ENCODE peak calls at places on chromosomes 1 and 21, in nine cellular contexts. One of them, this sample, is unnamed.

GRCh38 chr1:235468009-235468408 is 36.2 kb downstream of the B3GALNT2 start:
- DNase-seq in SK-N-DZ: no peak
- DNase-seq in HFFc6: no peak
- DNase-seq in astrocyte of the spinal cord: peak
- DNase-seq in HTR-8/SVneo: no peak
- DNase-seq in EL: no peak
- DNase-seq in T-helper 9 cell: no peak
- DNase-seq in activated T-helper 1 cell treated with anti-CD3 and anti-CD28 coated beads, Interleukin-12 subunit alpha, Interleukin-12 subunit beta, Interleukin-2, Interleukin-4 antibody, amounts not matched to agents 30 ng/mL and 10 ng/mL and 1 ng/mL, durations not matched to agents 14 hours and 24 hours and 36 hours: no peak
- DNase-seq in GM23338: no peak
- DNase-seq in this sample: peak

GRCh38 chr1:84505167-84506001 is 802 bp upstream of the SPATA1 start:
- DNase-seq in T-helper 9 cell: no peak
- DNase-seq in astrocyte of the spinal cord: peak
- DNase-seq in HTR-8/SVneo: peak
- DNase-seq in GM23338: peak
- DNase-seq in activated T-helper 1 cell treated with anti-CD3 and anti-CD28 coated beads, Interleukin-12 subunit alpha, Interleukin-12 subunit beta, Interleukin-2, Interleukin-4 antibody, amounts not matched to agents 30 ng/mL and 10 ng/mL and 1 ng/mL, durations not matched to agents 14 hours and 24 hours and 36 hours: no peak
- DNase-seq in SK-N-DZ: peak
- DNase-seq in EL: no peak
- DNase-seq in HFFc6: peak
- DNase-seq in this sample: peak

GRCh38 chr21:39397651-39398385 is 47.8 kb downstream of the LCA5L start:
- DNase-seq in activated T-helper 1 cell treated with anti-CD3 and anti-CD28 coated beads, Interleukin-12 subunit alpha, Interleukin-12 subunit beta, Interleukin-2, Interleukin-4 antibody, amounts not matched to agents 30 ng/mL and 10 ng/mL and 1 ng/mL, durations not matched to agents 14 hours and 24 hours and 36 hours: no peak
- DNase-seq in HFFc6: no peak
- DNase-seq in HTR-8/SVneo: no peak
- DNase-seq in GM23338: no peak
- DNase-seq in SK-N-DZ: no peak
- DNase-seq in EL: peak
- DNase-seq in astrocyte of the spinal cord: no peak
- DNase-seq in T-helper 9 cell: no peak
- DNase-seq in this sample: peak

GRCh38 chr1:19582318-19582717 is 61.8 kb upstream of the NBL1 start:
- DNase-seq in activated T-helper 1 cell treated with anti-CD3 and anti-CD28 coated beads, Interleukin-12 subunit alpha, Interleukin-12 subunit beta, Interleukin-2, Interleukin-4 antibody, amounts not matched to agents 30 ng/mL and 10 ng/mL and 1 ng/mL, durations not matched to agents 14 hours and 24 hours and 36 hours: peak
- DNase-seq in T-helper 9 cell: peak
- DNase-seq in HTR-8/SVneo: peak
- DNase-seq in GM23338: peak
- DNase-seq in EL: peak
- DNase-seq in SK-N-DZ: peak
- DNase-seq in HFFc6: no peak
- DNase-seq in astrocyte of the spinal cord: no peak
- DNase-seq in this sample: no peak

GRCh38 chr1:41639332-41639936 is 155.0 kb upstream of the EDN2 start:
- DNase-seq in astrocyte of the spinal cord: peak
- DNase-seq in HFFc6: peak
- DNase-seq in GM23338: no peak
- DNase-seq in EL: peak
- DNase-seq in T-helper 9 cell: no peak
- DNase-seq in activated T-helper 1 cell treated with anti-CD3 and anti-CD28 coated beads, Interleukin-12 subunit alpha, Interleukin-12 subunit beta, Interleukin-2, Interleukin-4 antibody, amounts not matched to agents 30 ng/mL and 10 ng/mL and 1 ng/mL, durations not matched to agents 14 hours and 24 hours and 36 hours: no peak
- DNase-seq in SK-N-DZ: no peak
- DNase-seq in HTR-8/SVneo: no peak
- DNase-seq in this sample: peak

GRCh38 chr1:147580200-147580557 is 38.9 kb downstream of the BCL9 start:
- DNase-seq in astrocyte of the spinal cord: peak
- DNase-seq in SK-N-DZ: no peak
- DNase-seq in activated T-helper 1 cell treated with anti-CD3 and anti-CD28 coated beads, Interleukin-12 subunit alpha, Interleukin-12 subunit beta, Interleukin-2, Interleukin-4 antibody, amounts not matched to agents 30 ng/mL and 10 ng/mL and 1 ng/mL, durations not matched to agents 14 hours and 24 hours and 36 hours: no peak
- DNase-seq in HTR-8/SVneo: peak
- DNase-seq in EL: peak
- DNase-seq in T-helper 9 cell: no peak
- DNase-seq in HFFc6: no peak
- DNase-seq in GM23338: no peak
- DNase-seq in this sample: peak

GRCh38 chr1:82185084-82185483 is 384.4 kb downstream of the ADGRL2 start:
- DNase-seq in HTR-8/SVneo: no peak
- DNase-seq in HFFc6: no peak
- DNase-seq in T-helper 9 cell: no peak
- DNase-seq in SK-N-DZ: no peak
- DNase-seq in astrocyte of the spinal cord: no peak
- DNase-seq in EL: no peak
- DNase-seq in activated T-helper 1 cell treated with anti-CD3 and anti-CD28 coated beads, Interleukin-12 subunit alpha, Interleukin-12 subunit beta, Interleukin-2, Interleukin-4 antibody, amounts not matched to agents 30 ng/mL and 10 ng/mL and 1 ng/mL, durations not matched to agents 14 hours and 24 hours and 36 hours: no peak
- DNase-seq in GM23338: no peak
- DNase-seq in this sample: no peak

GRCh38 chr1:26730695-26731094 is 34.9 kb downstream of the ARID1A start:
- DNase-seq in HFFc6: peak
- DNase-seq in HTR-8/SVneo: no peak
- DNase-seq in activated T-helper 1 cell treated with anti-CD3 and anti-CD28 coated beads, Interleukin-12 subunit alpha, Interleukin-12 subunit beta, Interleukin-2, Interleukin-4 antibody, amounts not matched to agents 30 ng/mL and 10 ng/mL and 1 ng/mL, durations not matched to agents 14 hours and 24 hours and 36 hours: no peak
- DNase-seq in T-helper 9 cell: no peak
- DNase-seq in astrocyte of the spinal cord: peak
- DNase-seq in GM23338: no peak
- DNase-seq in EL: no peak
- DNase-seq in SK-N-DZ: no peak
- DNase-seq in this sample: peak

GRCh38 chr1:15579683-15580047 is 5.2 kb downstream of the AGMAT start:
- DNase-seq in T-helper 9 cell: no peak
- DNase-seq in GM23338: no peak
- DNase-seq in HTR-8/SVneo: no peak
- DNase-seq in EL: no peak
- DNase-seq in astrocyte of the spinal cord: no peak
- DNase-seq in activated T-helper 1 cell treated with anti-CD3 and anti-CD28 coated beads, Interleukin-12 subunit alpha, Interleukin-12 subunit beta, Interleukin-2, Interleukin-4 antibody, amounts not matched to agents 30 ng/mL and 10 ng/mL and 1 ng/mL, durations not matched to agents 14 hours and 24 hours and 36 hours: peak
- DNase-seq in HFFc6: no peak
- DNase-seq in SK-N-DZ: no peak
- DNase-seq in this sample: no peak

GRCh38 chr1:205535866-205536758 is 31.6 kb downstream of the CDK18 start:
- DNase-seq in T-helper 9 cell: no peak
- DNase-seq in SK-N-DZ: no peak
- DNase-seq in astrocyte of the spinal cord: no peak
- DNase-seq in EL: no peak
- DNase-seq in HFFc6: no peak
- DNase-seq in GM23338: no peak
- DNase-seq in HTR-8/SVneo: no peak
- DNase-seq in activated T-helper 1 cell treated with anti-CD3 and anti-CD28 coated beads, Interleukin-12 subunit alpha, Interleukin-12 subunit beta, Interleukin-2, Interleukin-4 antibody, amounts not matched to agents 30 ng/mL and 10 ng/mL and 1 ng/mL, durations not matched to agents 14 hours and 24 hours and 36 hours: no peak
- DNase-seq in this sample: no peak

GRCh38 chr1:150562384-150563339 is 13.5 kb downstream of the ADAMTSL4 start:
- DNase-seq in GM23338: peak
- DNase-seq in activated T-helper 1 cell treated with anti-CD3 and anti-CD28 coated beads, Interleukin-12 subunit alpha, Interleukin-12 subunit beta, Interleukin-2, Interleukin-4 antibody, amounts not matched to agents 30 ng/mL and 10 ng/mL and 1 ng/mL, durations not matched to agents 14 hours and 24 hours and 36 hours: peak
- DNase-seq in HFFc6: no peak
- DNase-seq in astrocyte of the spinal cord: no peak
- DNase-seq in SK-N-DZ: no peak
- DNase-seq in HTR-8/SVneo: no peak
- DNase-seq in EL: no peak
- DNase-seq in T-helper 9 cell: peak
- DNase-seq in this sample: no peak

GRCh38 chr1:19645544-19646252 is 1.6 kb downstream of the NBL1 start:
- DNase-seq in HTR-8/SVneo: no peak
- DNase-seq in HFFc6: no peak
- DNase-seq in activated T-helper 1 cell treated with anti-CD3 and anti-CD28 coated beads, Interleukin-12 subunit alpha, Interleukin-12 subunit beta, Interleukin-2, Interleukin-4 antibody, amounts not matched to agents 30 ng/mL and 10 ng/mL and 1 ng/mL, durations not matched to agents 14 hours and 24 hours and 36 hours: no peak
- DNase-seq in SK-N-DZ: no peak
- DNase-seq in astrocyte of the spinal cord: peak
- DNase-seq in GM23338: no peak
- DNase-seq in T-helper 9 cell: no peak
- DNase-seq in EL: peak
- DNase-seq in this sample: no peak

GRCh38 chr1:26280333-26281042 is 602 bp downstream of the SH3BGRL3 start:
- DNase-seq in GM23338: peak
- DNase-seq in HFFc6: peak
- DNase-seq in HTR-8/SVneo: peak
- DNase-seq in T-helper 9 cell: no peak
- DNase-seq in EL: peak
- DNase-seq in SK-N-DZ: no peak
- DNase-seq in astrocyte of the spinal cord: no peak
- DNase-seq in activated T-helper 1 cell treated with anti-CD3 and anti-CD28 coated beads, Interleukin-12 subunit alpha, Interleukin-12 subunit beta, Interleukin-2, Interleukin-4 antibody, amounts not matched to agents 30 ng/mL and 10 ng/mL and 1 ng/mL, durations not matched to agents 14 hours and 24 hours and 36 hours: no peak
- DNase-seq in this sample: peak

GRCh38 chr1:50105430-50105829 is 3.3 kb upstream of the ELAVL4 start:
- DNase-seq in GM23338: peak
- DNase-seq in EL: no peak
- DNase-seq in HFFc6: no peak
- DNase-seq in T-helper 9 cell: no peak
- DNase-seq in activated T-helper 1 cell treated with anti-CD3 and anti-CD28 coated beads, Interleukin-12 subunit alpha, Interleukin-12 subunit beta, Interleukin-2, Interleukin-4 antibody, amounts not matched to agents 30 ng/mL and 10 ng/mL and 1 ng/mL, durations not matched to agents 14 hours and 24 hours and 36 hours: no peak
- DNase-seq in SK-N-DZ: peak
- DNase-seq in HTR-8/SVneo: no peak
- DNase-seq in astrocyte of the spinal cord: no peak
- DNase-seq in this sample: peak

GRCh38 chr1:167912294-167912693 is 1.6 kb downstream of the ADCY10 start:
- DNase-seq in EL: no peak
- DNase-seq in astrocyte of the spinal cord: no peak
- DNase-seq in SK-N-DZ: no peak
- DNase-seq in HTR-8/SVneo: no peak
- DNase-seq in GM23338: peak
- DNase-seq in T-helper 9 cell: no peak
- DNase-seq in activated T-helper 1 cell treated with anti-CD3 and anti-CD28 coated beads, Interleukin-12 subunit alpha, Interleukin-12 subunit beta, Interleukin-2, Interleukin-4 antibody, amounts not matched to agents 30 ng/mL and 10 ng/mL and 1 ng/mL, durations not matched to agents 14 hours and 24 hours and 36 hours: no peak
- DNase-seq in HFFc6: no peak
- DNase-seq in this sample: no peak

GRCh38 chr1:244236101-244236500 is 185.0 kb downstream of the ZBTB18 start:
- DNase-seq in EL: no peak
- DNase-seq in astrocyte of the spinal cord: peak
- DNase-seq in T-helper 9 cell: no peak
- DNase-seq in HTR-8/SVneo: no peak
- DNase-seq in HFFc6: no peak
- DNase-seq in SK-N-DZ: no peak
- DNase-seq in activated T-helper 1 cell treated with anti-CD3 and anti-CD28 coated beads, Interleukin-12 subunit alpha, Interleukin-12 subunit beta, Interleukin-2, Interleukin-4 antibody, amounts not matched to agents 30 ng/mL and 10 ng/mL and 1 ng/mL, durations not matched to agents 14 hours and 24 hours and 36 hours: no peak
- DNase-seq in GM23338: no peak
- DNase-seq in this sample: peak

GRCh38 chr1:89624314-89624713 is 8.6 kb upstream of the LRRC8C start:
- DNase-seq in HFFc6: no peak
- DNase-seq in EL: no peak
- DNase-seq in astrocyte of the spinal cord: no peak
- DNase-seq in T-helper 9 cell: no peak
- DNase-seq in GM23338: no peak
- DNase-seq in HTR-8/SVneo: no peak
- DNase-seq in SK-N-DZ: no peak
- DNase-seq in activated T-helper 1 cell treated with anti-CD3 and anti-CD28 coated beads, Interleukin-12 subunit alpha, Interleukin-12 subunit beta, Interleukin-2, Interleukin-4 antibody, amounts not matched to agents 30 ng/mL and 10 ng/mL and 1 ng/mL, durations not matched to agents 14 hours and 24 hours and 36 hours: no peak
- DNase-seq in this sample: no peak

GRCh38 chr1:106277786-106278185 is 778.7 kb upstream of the PRMT6 start:
- DNase-seq in SK-N-DZ: no peak
- DNase-seq in HTR-8/SVneo: no peak
- DNase-seq in GM23338: no peak
- DNase-seq in activated T-helper 1 cell treated with anti-CD3 and anti-CD28 coated beads, Interleukin-12 subunit alpha, Interleukin-12 subunit beta, Interleukin-2, Interleukin-4 antibody, amounts not matched to agents 30 ng/mL and 10 ng/mL and 1 ng/mL, durations not matched to agents 14 hours and 24 hours and 36 hours: no peak
- DNase-seq in HFFc6: no peak
- DNase-seq in T-helper 9 cell: no peak
- DNase-seq in astrocyte of the spinal cord: no peak
- DNase-seq in EL: no peak
- DNase-seq in this sample: no peak

GRCh38 chr1:218895064-218895587 is 278.6 kb upstream of the LYPLAL1 start:
- DNase-seq in SK-N-DZ: no peak
- DNase-seq in HFFc6: no peak
- DNase-seq in activated T-helper 1 cell treated with anti-CD3 and anti-CD28 coated beads, Interleukin-12 subunit alpha, Interleukin-12 subunit beta, Interleukin-2, Interleukin-4 antibody, amounts not matched to agents 30 ng/mL and 10 ng/mL and 1 ng/mL, durations not matched to agents 14 hours and 24 hours and 36 hours: no peak
- DNase-seq in GM23338: no peak
- DNase-seq in T-helper 9 cell: no peak
- DNase-seq in HTR-8/SVneo: no peak
- DNase-seq in EL: no peak
- DNase-seq in astrocyte of the spinal cord: no peak
- DNase-seq in this sample: no peak

GRCh38 chr1:109671067-109671466 is 3.2 kb downstream of the GSTM2 start:
- DNase-seq in T-helper 9 cell: no peak
- DNase-seq in GM23338: no peak
- DNase-seq in HFFc6: no peak
- DNase-seq in activated T-helper 1 cell treated with anti-CD3 and anti-CD28 coated beads, Interleukin-12 subunit alpha, Interleukin-12 subunit beta, Interleukin-2, Interleukin-4 antibody, amounts not matched to agents 30 ng/mL and 10 ng/mL and 1 ng/mL, durations not matched to agents 14 hours and 24 hours and 36 hours: no peak
- DNase-seq in astrocyte of the spinal cord: no peak
- DNase-seq in EL: peak
- DNase-seq in HTR-8/SVneo: no peak
- DNase-seq in SK-N-DZ: no peak
- DNase-seq in this sample: no peak

GRCh38 chr1:222994506-222995229 is 148.4 kb downstream of the TLR5 start:
- DNase-seq in SK-N-DZ: no peak
- DNase-seq in HTR-8/SVneo: no peak
- DNase-seq in astrocyte of the spinal cord: peak
- DNase-seq in HFFc6: peak
- DNase-seq in GM23338: peak
- DNase-seq in activated T-helper 1 cell treated with anti-CD3 and anti-CD28 coated beads, Interleukin-12 subunit alpha, Interleukin-12 subunit beta, Interleukin-2, Interleukin-4 antibody, amounts not matched to agents 30 ng/mL and 10 ng/mL and 1 ng/mL, durations not matched to agents 14 hours and 24 hours and 36 hours: no peak
- DNase-seq in EL: peak
- DNase-seq in T-helper 9 cell: no peak
- DNase-seq in this sample: peak

GRCh38 chr1:201737350-201738060 is 91.5 kb upstream of the IPO9 start:
- DNase-seq in SK-N-DZ: no peak
- DNase-seq in HFFc6: peak
- DNase-seq in T-helper 9 cell: no peak
- DNase-seq in HTR-8/SVneo: no peak
- DNase-seq in activated T-helper 1 cell treated with anti-CD3 and anti-CD28 coated beads, Interleukin-12 subunit alpha, Interleukin-12 subunit beta, Interleukin-2, Interleukin-4 antibody, amounts not matched to agents 30 ng/mL and 10 ng/mL and 1 ng/mL, durations not matched to agents 14 hours and 24 hours and 36 hours: no peak
- DNase-seq in astrocyte of the spinal cord: peak
- DNase-seq in GM23338: peak
- DNase-seq in EL: peak
- DNase-seq in this sample: peak

GRCh38 chr1:61330018-61330417 is 247.7 kb downstream of the NFIA start:
- DNase-seq in HTR-8/SVneo: no peak
- DNase-seq in activated T-helper 1 cell treated with anti-CD3 and anti-CD28 coated beads, Interleukin-12 subunit alpha, Interleukin-12 subunit beta, Interleukin-2, Interleukin-4 antibody, amounts not matched to agents 30 ng/mL and 10 ng/mL and 1 ng/mL, durations not matched to agents 14 hours and 24 hours and 36 hours: no peak
- DNase-seq in HFFc6: peak
- DNase-seq in T-helper 9 cell: no peak
- DNase-seq in astrocyte of the spinal cord: no peak
- DNase-seq in SK-N-DZ: no peak
- DNase-seq in EL: no peak
- DNase-seq in GM23338: no peak
- DNase-seq in this sample: no peak